ENCODE peak calls at places on chromosomes 13 and 19, in five cellular contexts. One of them, this sample, is unnamed.

GRCh38 chr19:32061304-32061703 is 284.1 kb upstream of the ZNF507 start:
- DNase-seq in Peyer's patch: no peak
- DNase-seq in lung: no peak
- DNase-seq in NCI-H774: no peak
- DNase-seq in T47D: no peak
- DNase-seq in this sample: no peak

GRCh38 chr13:111153977-111154332 is 38.8 kb downstream of the ARHGEF7 start:
- DNase-seq in Peyer's patch: peak
- DNase-seq in lung: peak
- DNase-seq in NCI-H774: no peak
- DNase-seq in T47D: no peak
- DNase-seq in this sample: no peak

GRCh38 chr13:109720758-109721184 is 65.6 kb downstream of the IRS2 start:
- DNase-seq in Peyer's patch: no peak
- DNase-seq in lung: no peak
- DNase-seq in NCI-H774: peak
- DNase-seq in T47D: no peak
- DNase-seq in this sample: no peak

GRCh38 chr13:57601536-57601935 is 30.0 kb upstream of the PCDH17 start:
- DNase-seq in Peyer's patch: no peak
- DNase-seq in lung: no peak
- DNase-seq in NCI-H774: no peak
- DNase-seq in T47D: no peak
- DNase-seq in this sample: no peak

GRCh38 chr13:110485604-110486003 is 75.9 kb downstream of the RAB20 start:
- DNase-seq in Peyer's patch: no peak
- DNase-seq in lung: no peak
- DNase-seq in NCI-H774: no peak
- DNase-seq in T47D: no peak
- DNase-seq in this sample: no peak

GRCh38 chr13:24124789-24125476 is 35.6 kb upstream of the SPATA13 start:
- DNase-seq in Peyer's patch: no peak
- DNase-seq in lung: no peak
- DNase-seq in NCI-H774: no peak
- DNase-seq in T47D: no peak
- DNase-seq in this sample: no peak

GRCh38 chr13:29527916-29528315 is 67.6 kb downstream of the SLC7A1 start:
- DNase-seq in Peyer's patch: no peak
- DNase-seq in lung: no peak
- DNase-seq in NCI-H774: no peak
- DNase-seq in T47D: no peak
- DNase-seq in this sample: no peak

GRCh38 chr19:46009530-46010510 is 13.0 kb downstream of the PGLYRP1 start:
- DNase-seq in Peyer's patch: peak
- DNase-seq in lung: peak
- DNase-seq in NCI-H774: peak
- DNase-seq in T47D: peak
- DNase-seq in this sample: no peak

GRCh38 chr19:30228113-30228725 is 144.0 kb upstream of the ZNF536 start:
- DNase-seq in Peyer's patch: no peak
- DNase-seq in lung: no peak
- DNase-seq in NCI-H774: no peak
- DNase-seq in T47D: no peak
- DNase-seq in this sample: no peak

GRCh38 chr13:109275848-109276247 is 510.5 kb downstream of the IRS2 start:
- DNase-seq in Peyer's patch: no peak
- DNase-seq in lung: no peak
- DNase-seq in NCI-H774: no peak
- DNase-seq in T47D: peak
- DNase-seq in this sample: no peak

GRCh38 chr19:35908977-35909683 is 1.0 kb upstream of the TYROBP start:
- DNase-seq in Peyer's patch: peak
- DNase-seq in lung: peak
- DNase-seq in NCI-H774: no peak
- DNase-seq in T47D: no peak
- DNase-seq in this sample: no peak

GRCh38 chr19:13077233-13077632 is 25.4 kb downstream of the LYL1 start:
- DNase-seq in Peyer's patch: no peak
- DNase-seq in lung: no peak
- DNase-seq in NCI-H774: no peak
- DNase-seq in T47D: no peak
- DNase-seq in this sample: no peak

GRCh38 chr13:22837980-22838615 is 342.7 kb upstream of the SGCG start:
- DNase-seq in Peyer's patch: no peak
- DNase-seq in lung: no peak
- DNase-seq in NCI-H774: no peak
- DNase-seq in T47D: no peak
- DNase-seq in this sample: no peak

GRCh38 chr19:43311706-43312105 is 41.8 kb upstream of the CD177 start:
- DNase-seq in Peyer's patch: no peak
- DNase-seq in lung: no peak
- DNase-seq in NCI-H774: no peak
- DNase-seq in T47D: no peak
- DNase-seq in this sample: no peak

GRCh38 chr13:44243198-44243852 is 130.3 kb upstream of the SERP2 start:
- DNase-seq in Peyer's patch: no peak
- DNase-seq in lung: no peak
- DNase-seq in NCI-H774: no peak
- DNase-seq in T47D: peak
- DNase-seq in this sample: no peak

GRCh38 chr13:24042710-24043440 is 117.6 kb upstream of the SPATA13 start:
- DNase-seq in Peyer's patch: no peak
- DNase-seq in lung: no peak
- DNase-seq in NCI-H774: peak
- DNase-seq in T47D: no peak
- DNase-seq in this sample: no peak

GRCh38 chr13:29284726-29285125 is 310.8 kb downstream of the SLC7A1 start:
- DNase-seq in Peyer's patch: no peak
- DNase-seq in lung: no peak
- DNase-seq in NCI-H774: no peak
- DNase-seq in T47D: peak
- DNase-seq in this sample: no peak

GRCh38 chr13:35598233-35598632 is 121.7 kb upstream of the MAB21L1 start:
- DNase-seq in Peyer's patch: no peak
- DNase-seq in lung: no peak
- DNase-seq in NCI-H774: no peak
- DNase-seq in T47D: no peak
- DNase-seq in this sample: no peak

GRCh38 chr19:47445937-47446402 is 25.7 kb downstream of the SLC8A2 start:
- DNase-seq in Peyer's patch: peak
- DNase-seq in lung: peak
- DNase-seq in NCI-H774: peak
- DNase-seq in T47D: peak
- DNase-seq in this sample: no peak

GRCh38 chr19:2329162-2329505 is 650 bp downstream of the SPPL2B start:
- DNase-seq in Peyer's patch: no peak
- DNase-seq in lung: no peak
- DNase-seq in NCI-H774: no peak
- DNase-seq in T47D: no peak
- DNase-seq in this sample: no peak

GRCh38 chr19:7907122-7907521 is 3.4 kb downstream of the MAP2K7 start:
- DNase-seq in Peyer's patch: no peak
- DNase-seq in lung: no peak
- DNase-seq in NCI-H774: no peak
- DNase-seq in T47D: no peak
- DNase-seq in this sample: no peak

GRCh38 chr13:51666316-51666715 is 82.1 kb downstream of the WDFY2 start:
- DNase-seq in Peyer's patch: no peak
- DNase-seq in lung: no peak
- DNase-seq in NCI-H774: no peak
- DNase-seq in T47D: no peak
- DNase-seq in this sample: no peak

GRCh38 chr13:67137044-67137735 is 92.9 kb downstream of the PCDH9 start:
- DNase-seq in Peyer's patch: no peak
- DNase-seq in lung: no peak
- DNase-seq in NCI-H774: no peak
- DNase-seq in T47D: no peak
- DNase-seq in this sample: no peak

GRCh38 chr13:76637651-76638111 is 248.5 kb downstream of the KCTD12 start:
- DNase-seq in Peyer's patch: no peak
- DNase-seq in lung: no peak
- DNase-seq in NCI-H774: no peak
- DNase-seq in T47D: no peak
- DNase-seq in this sample: no peak

GRCh38 chr13:41610426-41610825 is 153.1 kb downstream of the RGCC start:
- DNase-seq in Peyer's patch: no peak
- DNase-seq in lung: peak
- DNase-seq in NCI-H774: no peak
- DNase-seq in T47D: no peak
- DNase-seq in this sample: no peak

GRCh38 chr13:113176292-113176691 is 17.8 kb downstream of the PROZ start:
- DNase-seq in Peyer's patch: no peak
- DNase-seq in lung: no peak
- DNase-seq in NCI-H774: no peak
- DNase-seq in T47D: no peak
- DNase-seq in this sample: no peak